ENCODE peak calls at places on chromosomes 1 and 21, in ten cellular contexts. H is hippocampal formation, X is anterior cingulate cortex, A is mammary epithelial cell, T is colonic mucosa, D is caudate nucleus, O is NCI-H1417, M is uterus, G is fibroblast of pulmonary artery, F is endothelial cell. Q is an unnamed sample.

GRCh38 chr1:202811296-202812175 is 782 bp downstream of the PCAT6 start:
- DNase-seq in G (no peak), A (peak), F (peak), M (peak), O (peak), T (peak), X (no peak), H (no peak), D (no peak), Q (no peak)

GRCh38 chr21:28018741-28019669 is 973.7 kb downstream of the LTN1 start:
- DNase-seq in H (peak), D (peak), G (no peak), M (no peak), A (no peak), X (peak), O (no peak), F (no peak), T (no peak), Q (peak)

GRCh38 chr21:45948576-45949141 is 32.9 kb upstream of the COL6A1 start:
- DNase-seq in F (no peak), O (no peak), G (no peak), X (no peak), H (no peak), D (no peak), M (no peak), T (no peak), A (no peak), Q (peak)

GRCh38 chr1:197467881-197468280 is 199.8 kb downstream of the CRB1 start:
- DNase-seq in G (peak), M (no peak), H (no peak), T (no peak), F (no peak), A (no peak), O (no peak), X (no peak), D (no peak), Q (peak)

GRCh38 chr1:164380893-164381292 is 178.1 kb upstream of the PBX1 start:
- DNase-seq in D (no peak), T (no peak), H (no peak), O (no peak), F (no peak), A (no peak), M (no peak), X (no peak), G (no peak), Q (peak)

GRCh38 chr21:41290106-41290799 is 26.3 kb upstream of the FAM3B start:
- DNase-seq in G (no peak), X (no peak), H (no peak), F (no peak), M (no peak), D (no peak), O (no peak), T (no peak), A (no peak), Q (no peak)

GRCh38 chr1:215082532-215083407 is at the start of gene KCNK2:
- DNase-seq in F (peak), M (peak), X (no peak), O (peak), T (no peak), H (no peak), A (no peak), D (no peak), G (peak), Q (peak)

GRCh38 chr1:112618114-112618720 is 724 bp downstream of the ST7L start:
- DNase-seq in D (no peak), H (peak), T (no peak), G (peak), X (no peak), F (no peak), A (peak), O (peak), M (no peak), Q (peak)

GRCh38 chr1:9143250-9143649 is 14.3 kb upstream of the GPR157 start:
- DNase-seq in D (no peak), X (no peak), H (no peak), F (no peak), A (peak), G (peak), O (no peak), M (no peak), T (no peak), Q (peak)

GRCh38 chr1:162412002-162412401 is at the start of gene SH2D1B:
- DNase-seq in X (no peak), H (no peak), O (no peak), T (no peak), A (peak), D (no peak), G (no peak), M (no peak), F (no peak), Q (peak)

GRCh38 chr1:186479162-186479561 is 18.2 kb upstream of the PDC start:
- DNase-seq in G (no peak), D (no peak), H (no peak), O (peak), T (no peak), F (no peak), A (no peak), M (no peak), X (no peak), Q (no peak)

GRCh38 chr1:209675567-209676154 is 449 bp downstream of the G0S2 start:
- DNase-seq in O (peak), M (peak), A (no peak), X (peak), T (peak), H (peak), F (peak), G (no peak), D (no peak), Q (peak)

GRCh38 chr1:4837201-4837600 is 182.8 kb downstream of the AJAP1 start:
- DNase-seq in X (no peak), T (no peak), A (no peak), F (no peak), G (no peak), M (no peak), D (no peak), H (no peak), O (no peak), Q (no peak)

GRCh38 chr1:17696417-17697301 is 58.5 kb upstream of the ACTL8 start:
- DNase-seq in O (no peak), G (peak), D (no peak), M (peak), H (peak), T (no peak), A (peak), F (peak), X (no peak), Q (peak)

GRCh38 chr1:54996869-54997710 is 1.6 kb upstream of the BSND start:
- DNase-seq in X (no peak), F (no peak), D (no peak), T (no peak), H (no peak), M (no peak), G (no peak), A (no peak), O (no peak), Q (peak)

GRCh38 chr1:91555821-91556531 is 55.3 kb downstream of the CDC7 start:
- DNase-seq in X (no peak), M (no peak), T (no peak), G (peak), O (no peak), D (no peak), H (no peak), A (peak), F (no peak), Q (peak)

GRCh38 chr1:35885961-35886558 is 3.1 kb downstream of the AGO1 start:
- DNase-seq in A (no peak), T (no peak), O (no peak), F (peak), M (no peak), H (no peak), X (no peak), G (no peak), D (no peak), Q (no peak)

GRCh38 chr1:155698382-155699038 is 9.6 kb downstream of the DAP3 start:
- DNase-seq in M (no peak), A (peak), G (peak), T (no peak), H (no peak), D (no peak), X (no peak), F (no peak), O (no peak), Q (peak)

GRCh38 chr1:235650341-235651169 is 971 bp upstream of the GNG4 start:
- DNase-seq in F (peak), H (no peak), X (no peak), G (no peak), O (peak), T (peak), M (no peak), A (no peak), D (no peak), Q (no peak)

GRCh38 chr1:12621346-12622320 is 3.6 kb upstream of the DHRS3 start:
- DNase-seq in D (no peak), F (no peak), M (peak), X (no peak), G (no peak), T (no peak), A (no peak), O (no peak), H (no peak), Q (peak)

GRCh38 chr21:29904359-29905282 is 35.2 kb downstream of the GRIK1 start:
- DNase-seq in X (no peak), O (peak), G (peak), A (peak), T (no peak), F (no peak), H (no peak), D (no peak), M (no peak), Q (peak)

GRCh38 chr1:206684478-206685255 is at the start of gene MAPKAPK2:
- DNase-seq in T (peak), X (peak), G (peak), M (peak), H (peak), A (peak), F (peak), D (peak), O (peak), Q (peak)

GRCh38 chr1:212621830-212622315 is 13.3 kb downstream of the ATF3 start:
- DNase-seq in F (no peak), X (no peak), H (no peak), O (no peak), A (peak), D (no peak), M (no peak), G (no peak), T (no peak), Q (no peak)

GRCh38 chr21:35619184-35619583 is 441.1 kb downstream of the SETD4 start:
- DNase-seq in A (peak), O (no peak), F (no peak), H (no peak), D (no peak), M (no peak), T (no peak), G (peak), X (no peak), Q (peak)

GRCh38 chr1:199335496-199335895 is 692.0 kb upstream of the NR5A2 start:
- DNase-seq in F (no peak), O (no peak), D (no peak), X (no peak), A (no peak), H (no peak), T (no peak), M (no peak), G (peak), Q (peak)

GRCh38 chr1:219174672-219175564 is 1.2 kb downstream of the LYPLAL1 start:
- DNase-seq in O (no peak), A (peak), H (no peak), M (peak), G (peak), D (no peak), F (no peak), X (no peak), T (peak), Q (peak)

GRCh38 chr1:180219776-180220175 is 10.3 kb upstream of the LHX4 start:
- DNase-seq in O (no peak), X (no peak), A (no peak), F (no peak), H (no peak), M (no peak), T (no peak), D (no peak), G (no peak), Q (no peak)

GRCh38 chr1:43440358-43440757 is 13.4 kb downstream of the HYI start:
- DNase-seq in A (no peak), T (no peak), X (no peak), D (no peak), O (no peak), F (no peak), H (no peak), G (no peak), M (peak), Q (no peak)

GRCh38 chr21:21457077-21457476 is 458.9 kb downstream of the NCAM2 start:
- DNase-seq in D (no peak), X (no peak), H (no peak), T (no peak), G (no peak), A (no peak), O (no peak), M (no peak), F (no peak), Q (no peak)

GRCh38 chr1:212540031-212540430 is 68.5 kb upstream of the ATF3 start:
- DNase-seq in G (no peak), O (no peak), F (no peak), A (no peak), H (peak), M (no peak), X (peak), D (no peak), T (no peak), Q (no peak)

GRCh38 chr1:33365560-33365997 is 44.7 kb upstream of the A3GALT2 start:
- DNase-seq in X (peak), O (no peak), D (no peak), H (no peak), T (no peak), F (no peak), A (no peak), M (peak), G (peak), Q (peak)

GRCh38 chr1:178633068-178633467 is 92.0 kb upstream of the RALGPS2 start:
- DNase-seq in H (no peak), A (peak), G (peak), T (no peak), M (no peak), O (no peak), X (no peak), D (no peak), F (no peak), Q (peak)

GRCh38 chr1:92352856-92353255 is 54.0 kb downstream of the RPAP2 start:
- DNase-seq in G (no peak), O (no peak), D (no peak), H (no peak), X (no peak), F (no peak), M (no peak), A (no peak), T (no peak), Q (no peak)

GRCh38 chr1:39969048-39969447 is 14.1 kb downstream of the MFSD2A start:
- DNase-seq in F (no peak), A (peak), M (no peak), X (no peak), H (no peak), D (no peak), O (no peak), T (no peak), G (no peak), Q (no peak)

GRCh38 chr21:43975469-43976098 is 36.5 kb upstream of the TRAPPC10 start:
- DNase-seq in X (peak), A (peak), F (peak), H (no peak), O (peak), T (peak), D (peak), M (peak), G (peak), Q (peak)

GRCh38 chr1:52632732-52633290 is at the start of gene SHISAL2A:
- DNase-seq in H (no peak), X (peak), G (peak), O (peak), F (peak), T (peak), D (no peak), A (no peak), M (no peak), Q (no peak)

GRCh38 chr1:84719477-84720274 is 29.4 kb upstream of the SSX2IP start:
- DNase-seq in H (no peak), X (no peak), F (no peak), M (no peak), G (no peak), A (no peak), D (no peak), O (no peak), T (no peak), Q (no peak)

Q was measured in choroid plexus epithelial cell.